ENCODE peak calls at places on chromosomes 12 and 14, in ten cellular contexts. One of them, this sample, is unnamed.

GRCh38 chr14:33928895-33929294 is 22.0 kb downstream of the EGLN3 start:
- DNase-seq in hepatocyte: no peak
- DNase-seq in coronary artery: no peak
- DNase-seq in GM06990: no peak
- DNase-seq in foreskin fibroblast: no peak
- DNase-seq in astrocyte of the spinal cord: no peak
- DNase-seq in H1: no peak
- DNase-seq in epithelial cell of esophagus: no peak
- DNase-seq in choroid plexus epithelial cell: no peak
- DNase-seq in adrenal gland: no peak
- DNase-seq in this sample: no peak

GRCh38 chr12:27572486-27573255 is 48.7 kb downstream of the PPFIBP1 start:
- DNase-seq in GM06990: no peak
- DNase-seq in epithelial cell of esophagus: no peak
- DNase-seq in H1: no peak
- DNase-seq in foreskin fibroblast: peak
- DNase-seq in choroid plexus epithelial cell: peak
- DNase-seq in astrocyte of the spinal cord: peak
- DNase-seq in adrenal gland: no peak
- DNase-seq in hepatocyte: no peak
- DNase-seq in coronary artery: no peak
- DNase-seq in this sample: no peak

GRCh38 chr14:51053157-51053556 is 41.7 kb downstream of the TRIM9 start:
- DNase-seq in epithelial cell of esophagus: peak
- DNase-seq in H1: no peak
- DNase-seq in choroid plexus epithelial cell: no peak
- DNase-seq in adrenal gland: no peak
- DNase-seq in GM06990: no peak
- DNase-seq in astrocyte of the spinal cord: no peak
- DNase-seq in hepatocyte: no peak
- DNase-seq in foreskin fibroblast: peak
- DNase-seq in coronary artery: no peak
- DNase-seq in this sample: no peak

GRCh38 chr14:91573528-91573893 is 63.4 kb upstream of the PPP4R3A start:
- DNase-seq in adrenal gland: no peak
- DNase-seq in astrocyte of the spinal cord: no peak
- DNase-seq in foreskin fibroblast: no peak
- DNase-seq in coronary artery: no peak
- DNase-seq in epithelial cell of esophagus: no peak
- DNase-seq in H1: no peak
- DNase-seq in choroid plexus epithelial cell: no peak
- DNase-seq in hepatocyte: no peak
- DNase-seq in GM06990: no peak
- DNase-seq in this sample: no peak

GRCh38 chr14:34650786-34651584 is 21.0 kb upstream of the SNX6 start:
- DNase-seq in H1: no peak
- DNase-seq in hepatocyte: peak
- DNase-seq in choroid plexus epithelial cell: peak
- DNase-seq in astrocyte of the spinal cord: peak
- DNase-seq in coronary artery: no peak
- DNase-seq in GM06990: no peak
- DNase-seq in foreskin fibroblast: peak
- DNase-seq in epithelial cell of esophagus: peak
- DNase-seq in adrenal gland: no peak
- DNase-seq in this sample: no peak

GRCh38 chr14:91417983-91418386 is 365 bp upstream of the CCDC88C start:
- DNase-seq in H1: no peak
- DNase-seq in choroid plexus epithelial cell: no peak
- DNase-seq in foreskin fibroblast: peak
- DNase-seq in astrocyte of the spinal cord: no peak
- DNase-seq in hepatocyte: peak
- DNase-seq in coronary artery: no peak
- DNase-seq in epithelial cell of esophagus: peak
- DNase-seq in adrenal gland: no peak
- DNase-seq in GM06990: peak
- DNase-seq in this sample: peak

GRCh38 chr12:1796515-1797010 is 23.8 kb upstream of the LRTM2 start:
- DNase-seq in hepatocyte: no peak
- DNase-seq in coronary artery: peak
- DNase-seq in choroid plexus epithelial cell: no peak
- DNase-seq in foreskin fibroblast: peak
- DNase-seq in astrocyte of the spinal cord: no peak
- DNase-seq in epithelial cell of esophagus: peak
- DNase-seq in H1: no peak
- DNase-seq in GM06990: no peak
- DNase-seq in adrenal gland: peak
- DNase-seq in this sample: peak

GRCh38 chr12:103269962-103270361 is 225.8 kb downstream of the C12orf42 start:
- DNase-seq in foreskin fibroblast: no peak
- DNase-seq in coronary artery: no peak
- DNase-seq in choroid plexus epithelial cell: peak
- DNase-seq in astrocyte of the spinal cord: peak
- DNase-seq in GM06990: no peak
- DNase-seq in adrenal gland: no peak
- DNase-seq in H1: no peak
- DNase-seq in epithelial cell of esophagus: peak
- DNase-seq in hepatocyte: no peak
- DNase-seq in this sample: no peak

GRCh38 chr14:69023035-69023434 is 43.9 kb upstream of the ACTN1 start:
- DNase-seq in epithelial cell of esophagus: no peak
- DNase-seq in astrocyte of the spinal cord: no peak
- DNase-seq in H1: no peak
- DNase-seq in adrenal gland: peak
- DNase-seq in GM06990: no peak
- DNase-seq in foreskin fibroblast: no peak
- DNase-seq in hepatocyte: no peak
- DNase-seq in coronary artery: no peak
- DNase-seq in choroid plexus epithelial cell: no peak
- DNase-seq in this sample: no peak

GRCh38 chr12:25245491-25245890 is 5.2 kb downstream of the KRAS start:
- DNase-seq in adrenal gland: no peak
- DNase-seq in coronary artery: no peak
- DNase-seq in GM06990: no peak
- DNase-seq in foreskin fibroblast: no peak
- DNase-seq in choroid plexus epithelial cell: no peak
- DNase-seq in epithelial cell of esophagus: no peak
- DNase-seq in hepatocyte: no peak
- DNase-seq in H1: no peak
- DNase-seq in astrocyte of the spinal cord: no peak
- DNase-seq in this sample: no peak

GRCh38 chr12:58408516-58408915 is 467.1 kb downstream of the ATP23 start:
- DNase-seq in coronary artery: no peak
- DNase-seq in adrenal gland: peak
- DNase-seq in H1: no peak
- DNase-seq in epithelial cell of esophagus: no peak
- DNase-seq in GM06990: no peak
- DNase-seq in hepatocyte: no peak
- DNase-seq in astrocyte of the spinal cord: no peak
- DNase-seq in choroid plexus epithelial cell: no peak
- DNase-seq in foreskin fibroblast: peak
- DNase-seq in this sample: no peak

DNA sequence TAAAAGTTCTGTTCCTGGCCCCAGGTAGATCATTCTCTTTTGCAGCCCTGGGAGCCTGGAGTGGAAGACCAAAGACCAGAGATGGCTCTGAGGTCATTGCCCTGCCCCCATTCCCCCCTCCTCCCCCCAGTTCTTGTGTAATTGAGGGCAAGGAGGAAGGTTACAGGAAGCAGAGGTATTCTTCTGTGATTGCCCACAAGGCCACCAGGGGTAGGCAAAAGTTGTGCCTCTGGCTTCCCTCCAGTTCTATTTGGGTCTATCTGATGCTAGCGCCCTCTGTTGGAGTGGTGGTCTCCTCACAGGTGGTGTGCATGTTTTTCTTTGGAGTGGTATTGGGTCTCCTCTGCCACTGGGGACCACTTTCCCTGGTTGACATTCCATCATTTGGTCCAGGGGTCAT is 41.2 kb upstream of the CRY1 start:
- DNase-seq in choroid plexus epithelial cell: no peak
- DNase-seq in hepatocyte: peak
- DNase-seq in astrocyte of the spinal cord: no peak
- DNase-seq in GM06990: no peak
- DNase-seq in epithelial cell of esophagus: no peak
- DNase-seq in foreskin fibroblast: no peak
- DNase-seq in H1: peak
- DNase-seq in adrenal gland: no peak
- DNase-seq in coronary artery: no peak
- DNase-seq in this sample: no peak
- TF ChIP-seq CTCF in choroid plexus epithelial cell: peak
- TF ChIP-seq CTCF in hepatocyte: peak
- TF ChIP-seq CTCF in astrocyte of the spinal cord: peak
- TF ChIP-seq CTCF in GM06990: peak
- TF ChIP-seq CTCF in epithelial cell of esophagus: peak
- TF ChIP-seq CTCF in foreskin fibroblast: peak
- TF ChIP-seq CTCF in H1: peak
- TF ChIP-seq CTCF in adrenal gland: no peak
- TF ChIP-seq CTCF in coronary artery: no peak
- TF ChIP-seq CTCF in this sample: no peak

DNA sequence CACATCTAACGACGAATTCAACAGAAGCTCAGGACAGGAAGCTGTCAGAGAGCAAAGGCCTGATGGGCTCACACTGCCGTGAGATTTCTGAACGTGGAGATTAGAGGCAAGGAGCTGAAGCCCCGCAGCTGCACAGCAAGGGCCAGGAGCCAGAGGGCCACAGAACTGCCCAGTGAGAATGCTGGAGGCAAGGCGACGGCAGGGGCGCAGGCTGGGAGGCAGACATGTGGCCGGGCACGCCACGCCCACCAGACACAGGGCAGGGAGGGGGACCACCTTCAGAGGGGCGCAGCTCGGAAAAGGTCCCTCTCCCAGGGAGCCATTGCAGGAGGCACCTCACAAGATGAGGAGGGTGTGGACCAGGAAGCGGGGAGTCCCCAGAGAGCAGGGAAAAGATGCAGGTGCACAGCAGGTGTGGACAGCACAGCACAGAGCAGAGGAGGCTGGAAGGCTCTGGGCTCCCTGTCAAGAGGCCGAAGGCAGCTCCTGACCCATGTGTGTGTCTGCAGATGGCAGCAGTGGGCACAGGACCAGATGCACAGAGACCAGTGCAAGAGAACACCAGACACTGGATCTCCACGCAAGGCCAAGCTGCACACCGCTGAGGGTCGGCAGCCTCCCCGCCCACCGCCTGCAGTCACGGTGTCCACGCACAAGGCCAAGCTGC is 23.0 kb downstream of the BTBD6 start:
- DNase-seq in GM06990: no peak
- DNase-seq in choroid plexus epithelial cell: no peak
- DNase-seq in astrocyte of the spinal cord: no peak
- DNase-seq in coronary artery: no peak
- DNase-seq in hepatocyte: no peak
- DNase-seq in foreskin fibroblast: no peak
- DNase-seq in epithelial cell of esophagus: no peak
- DNase-seq in adrenal gland: no peak
- DNase-seq in H1: no peak
- DNase-seq in this sample: no peak
- TF ChIP-seq CTCF in GM06990: no peak
- TF ChIP-seq CTCF in choroid plexus epithelial cell: no peak
- TF ChIP-seq CTCF in astrocyte of the spinal cord: no peak
- TF ChIP-seq CTCF in coronary artery: no peak
- TF ChIP-seq CTCF in hepatocyte: no peak
- TF ChIP-seq CTCF in foreskin fibroblast: no peak
- TF ChIP-seq CTCF in epithelial cell of esophagus: no peak
- TF ChIP-seq CTCF in adrenal gland: no peak
- TF ChIP-seq CTCF in H1: no peak
- TF ChIP-seq CTCF in this sample: no peak

GRCh38 chr14:21723431-21724045 is 49.9 kb upstream of the OR4E1 start:
- DNase-seq in coronary artery: no peak
- DNase-seq in epithelial cell of esophagus: peak
- DNase-seq in adrenal gland: no peak
- DNase-seq in astrocyte of the spinal cord: no peak
- DNase-seq in foreskin fibroblast: no peak
- DNase-seq in H1: peak
- DNase-seq in hepatocyte: peak
- DNase-seq in choroid plexus epithelial cell: peak
- DNase-seq in GM06990: no peak
- DNase-seq in this sample: peak
- TF ChIP-seq CTCF in coronary artery: no peak
- TF ChIP-seq CTCF in epithelial cell of esophagus: peak
- TF ChIP-seq CTCF in adrenal gland: no peak
- TF ChIP-seq CTCF in astrocyte of the spinal cord: peak
- TF ChIP-seq CTCF in foreskin fibroblast: no peak
- TF ChIP-seq CTCF in H1: peak
- TF ChIP-seq CTCF in hepatocyte: peak
- TF ChIP-seq CTCF in choroid plexus epithelial cell: peak
- TF ChIP-seq CTCF in GM06990: peak
- TF ChIP-seq CTCF in this sample: no peak

GRCh38 chr12:108690191-108690518 is 41.2 kb downstream of the CORO1C start:
- DNase-seq in foreskin fibroblast: no peak
- DNase-seq in choroid plexus epithelial cell: no peak
- DNase-seq in epithelial cell of esophagus: no peak
- DNase-seq in astrocyte of the spinal cord: no peak
- DNase-seq in hepatocyte: no peak
- DNase-seq in adrenal gland: no peak
- DNase-seq in GM06990: no peak
- DNase-seq in H1: no peak
- DNase-seq in coronary artery: no peak
- DNase-seq in this sample: no peak

GRCh38 chr12:108691995-108692808 is 39.1 kb downstream of the CORO1C start:
- DNase-seq in adrenal gland: peak
- DNase-seq in foreskin fibroblast: peak
- DNase-seq in GM06990: peak
- DNase-seq in astrocyte of the spinal cord: peak
- DNase-seq in H1: no peak
- DNase-seq in coronary artery: no peak
- DNase-seq in hepatocyte: peak
- DNase-seq in choroid plexus epithelial cell: peak
- DNase-seq in epithelial cell of esophagus: no peak
- DNase-seq in this sample: no peak

GRCh38 chr12:108693186-108693585 is 38.1 kb downstream of the CORO1C start:
- DNase-seq in foreskin fibroblast: no peak
- DNase-seq in adrenal gland: no peak
- DNase-seq in hepatocyte: no peak
- DNase-seq in epithelial cell of esophagus: no peak
- DNase-seq in GM06990: no peak
- DNase-seq in choroid plexus epithelial cell: no peak
- DNase-seq in H1: no peak
- DNase-seq in coronary artery: no peak
- DNase-seq in astrocyte of the spinal cord: no peak
- DNase-seq in this sample: no peak

GRCh38 chr12:108690799-108691153 is 40.5 kb downstream of the CORO1C start:
- DNase-seq in H1: no peak
- DNase-seq in coronary artery: no peak
- DNase-seq in epithelial cell of esophagus: no peak
- DNase-seq in adrenal gland: no peak
- DNase-seq in GM06990: peak
- DNase-seq in astrocyte of the spinal cord: no peak
- DNase-seq in choroid plexus epithelial cell: no peak
- DNase-seq in foreskin fibroblast: no peak
- DNase-seq in hepatocyte: peak
- DNase-seq in this sample: no peak

GRCh38 chr12:108691154-108691994 is 39.9 kb downstream of the CORO1C start:
- DNase-seq in epithelial cell of esophagus: peak
- DNase-seq in choroid plexus epithelial cell: peak
- DNase-seq in foreskin fibroblast: peak
- DNase-seq in coronary artery: peak
- DNase-seq in H1: peak
- DNase-seq in adrenal gland: peak
- DNase-seq in hepatocyte: peak
- DNase-seq in astrocyte of the spinal cord: peak
- DNase-seq in GM06990: peak
- DNase-seq in this sample: peak
- TF ChIP-seq CTCF in epithelial cell of esophagus: peak
- TF ChIP-seq CTCF in choroid plexus epithelial cell: peak
- TF ChIP-seq CTCF in foreskin fibroblast: no peak
- TF ChIP-seq CTCF in coronary artery: no peak
- TF ChIP-seq CTCF in H1: peak
- TF ChIP-seq CTCF in adrenal gland: peak
- TF ChIP-seq CTCF in hepatocyte: no peak
- TF ChIP-seq CTCF in astrocyte of the spinal cord: peak
- TF ChIP-seq CTCF in GM06990: peak
- TF ChIP-seq CTCF in this sample: no peak

This sample was measured in GM13976.